ENCODE peak calls at places on chromosomes 6 and 20, in five cellular contexts. One of them, this sample, is unnamed.

GRCh38 chr20:25487306-25487705 is 79.8 kb downstream of the GINS1 start:
- DNase-seq in adrenal gland: no peak
- DNase-seq in transverse colon: no peak
- DNase-seq in astrocyte: no peak
- DNase-seq in NT2/D1: no peak
- DNase-seq in this sample: no peak

GRCh38 chr20:63182425-63182824 is 33.5 kb downstream of the YTHDF1 start:
- DNase-seq in adrenal gland: no peak
- DNase-seq in NT2/D1: no peak
- DNase-seq in astrocyte: no peak
- DNase-seq in transverse colon: no peak
- DNase-seq in this sample: no peak

GRCh38 chr6:86581833-86582232 is 355.5 kb upstream of the HTR1E start:
- DNase-seq in transverse colon: no peak
- DNase-seq in NT2/D1: no peak
- DNase-seq in adrenal gland: no peak
- DNase-seq in astrocyte: no peak
- DNase-seq in this sample: no peak

GRCh38 chr6:13668291-13668928 is 43.2 kb downstream of the RANBP9 start:
- DNase-seq in astrocyte: no peak
- DNase-seq in adrenal gland: no peak
- DNase-seq in transverse colon: no peak
- DNase-seq in NT2/D1: no peak
- DNase-seq in this sample: no peak

GRCh38 chr20:19833395-19833794 is 75.3 kb downstream of the RIN2 start:
- DNase-seq in transverse colon: no peak
- DNase-seq in astrocyte: no peak
- DNase-seq in NT2/D1: no peak
- DNase-seq in adrenal gland: no peak
- DNase-seq in this sample: no peak

GRCh38 chr20:10671221-10671849 is 2.5 kb downstream of the JAG1 start:
- DNase-seq in transverse colon: peak
- DNase-seq in astrocyte: peak
- DNase-seq in adrenal gland: peak
- DNase-seq in NT2/D1: no peak
- DNase-seq in this sample: no peak

GRCh38 chr6:27224729-27225128 is 22.8 kb upstream of the PRSS16 start:
- DNase-seq in astrocyte: no peak
- DNase-seq in transverse colon: no peak
- DNase-seq in NT2/D1: no peak
- DNase-seq in adrenal gland: no peak
- DNase-seq in this sample: no peak

GRCh38 chr6:77650098-77650663 is 2.7 kb upstream of the MEI4 start:
- DNase-seq in astrocyte: no peak
- DNase-seq in adrenal gland: peak
- DNase-seq in transverse colon: peak
- DNase-seq in NT2/D1: peak
- DNase-seq in this sample: no peak

GRCh38 chr20:63782051-63782471 is 42.5 kb downstream of the SLC2A4RG start:
- DNase-seq in astrocyte: no peak
- DNase-seq in transverse colon: no peak
- DNase-seq in adrenal gland: no peak
- DNase-seq in NT2/D1: no peak
- DNase-seq in this sample: peak

GRCh38 chr20:34724172-34724571 is 20.0 kb downstream of the TP53INP2 start:
- DNase-seq in transverse colon: no peak
- DNase-seq in astrocyte: no peak
- DNase-seq in adrenal gland: no peak
- DNase-seq in NT2/D1: no peak
- DNase-seq in this sample: no peak

GRCh38 chr6:155381856-155382690 is 67.8 kb upstream of the TFB1M start:
- DNase-seq in transverse colon: no peak
- DNase-seq in astrocyte: peak
- DNase-seq in adrenal gland: no peak
- DNase-seq in NT2/D1: no peak
- DNase-seq in this sample: no peak

GRCh38 chr20:41361757-41362747 is 4.6 kb downstream of the EMILIN3 start:
- DNase-seq in astrocyte: no peak
- DNase-seq in NT2/D1: no peak
- DNase-seq in transverse colon: no peak
- DNase-seq in adrenal gland: peak
- DNase-seq in this sample: no peak

GRCh38 chr20:44448753-44449546 is 26.7 kb upstream of the TTPAL start:
- DNase-seq in transverse colon: peak
- DNase-seq in NT2/D1: peak
- DNase-seq in astrocyte: no peak
- DNase-seq in adrenal gland: peak
- DNase-seq in this sample: peak

GRCh38 chr20:18326990-18327389 is 38.7 kb downstream of the ZNF133 start:
- DNase-seq in astrocyte: no peak
- DNase-seq in transverse colon: no peak
- DNase-seq in adrenal gland: no peak
- DNase-seq in NT2/D1: no peak
- DNase-seq in this sample: no peak

GRCh38 chr6:161186173-161186769 is 87.6 kb downstream of the AGPAT4 start:
- DNase-seq in NT2/D1: no peak
- DNase-seq in adrenal gland: no peak
- DNase-seq in astrocyte: peak
- DNase-seq in transverse colon: peak
- DNase-seq in this sample: no peak

GRCh38 chr20:58614366-58614765 is 36.7 kb upstream of the STX16 start:
- DNase-seq in NT2/D1: no peak
- DNase-seq in adrenal gland: no peak
- DNase-seq in transverse colon: no peak
- DNase-seq in astrocyte: no peak
- DNase-seq in this sample: no peak

GRCh38 chr6:155861821-155862220 is 406.2 kb upstream of the NOX3 start:
- DNase-seq in adrenal gland: no peak
- DNase-seq in NT2/D1: no peak
- DNase-seq in astrocyte: no peak
- DNase-seq in transverse colon: no peak
- DNase-seq in this sample: no peak

GRCh38 chr6:160462551-160463109 is 114.5 kb downstream of the SLC22A3 start:
- DNase-seq in astrocyte: peak
- DNase-seq in NT2/D1: no peak
- DNase-seq in transverse colon: peak
- DNase-seq in adrenal gland: no peak
- DNase-seq in this sample: peak

GRCh38 chr6:27863962-27864905 is 48.0 kb downstream of the OR2B2 start:
- DNase-seq in astrocyte: no peak
- DNase-seq in adrenal gland: no peak
- DNase-seq in transverse colon: peak
- DNase-seq in NT2/D1: no peak
- DNase-seq in this sample: no peak

GRCh38 chr6:2868637-2869379 is 27.1 kb upstream of the SERPINB1 start:
- DNase-seq in transverse colon: no peak
- DNase-seq in astrocyte: no peak
- DNase-seq in adrenal gland: no peak
- DNase-seq in NT2/D1: no peak
- DNase-seq in this sample: no peak

GRCh38 chr20:4813076-4813838 is 91.5 kb downstream of the PRND start:
- DNase-seq in NT2/D1: no peak
- DNase-seq in adrenal gland: no peak
- DNase-seq in transverse colon: peak
- DNase-seq in astrocyte: no peak
- DNase-seq in this sample: no peak
- H3K4me3 ChIP-seq in NT2/D1: no peak
- H3K4me3 ChIP-seq in adrenal gland: no peak
- H3K4me3 ChIP-seq in transverse colon: no peak
- H3K4me3 ChIP-seq in astrocyte: no peak
- H3K4me3 ChIP-seq in this sample: no peak

GRCh38 chr20:854601-855000 is 21.1 kb downstream of the FAM110A start:
- DNase-seq in transverse colon: no peak
- DNase-seq in astrocyte: no peak
- DNase-seq in NT2/D1: no peak
- DNase-seq in adrenal gland: no peak
- DNase-seq in this sample: no peak

GRCh38 chr20:858011-858410 is 24.5 kb downstream of the FAM110A start:
- DNase-seq in astrocyte: no peak
- DNase-seq in transverse colon: no peak
- DNase-seq in adrenal gland: no peak
- DNase-seq in NT2/D1: no peak
- DNase-seq in this sample: no peak

GRCh38 chr20:853406-853996 is 20.0 kb downstream of the FAM110A start:
- DNase-seq in adrenal gland: no peak
- DNase-seq in astrocyte: no peak
- DNase-seq in transverse colon: no peak
- DNase-seq in NT2/D1: no peak
- DNase-seq in this sample: no peak

GRCh38 chr20:856361-856775 is 22.9 kb downstream of the FAM110A start:
- DNase-seq in adrenal gland: no peak
- DNase-seq in transverse colon: no peak
- DNase-seq in astrocyte: peak
- DNase-seq in NT2/D1: no peak
- DNase-seq in this sample: no peak

DNA sequence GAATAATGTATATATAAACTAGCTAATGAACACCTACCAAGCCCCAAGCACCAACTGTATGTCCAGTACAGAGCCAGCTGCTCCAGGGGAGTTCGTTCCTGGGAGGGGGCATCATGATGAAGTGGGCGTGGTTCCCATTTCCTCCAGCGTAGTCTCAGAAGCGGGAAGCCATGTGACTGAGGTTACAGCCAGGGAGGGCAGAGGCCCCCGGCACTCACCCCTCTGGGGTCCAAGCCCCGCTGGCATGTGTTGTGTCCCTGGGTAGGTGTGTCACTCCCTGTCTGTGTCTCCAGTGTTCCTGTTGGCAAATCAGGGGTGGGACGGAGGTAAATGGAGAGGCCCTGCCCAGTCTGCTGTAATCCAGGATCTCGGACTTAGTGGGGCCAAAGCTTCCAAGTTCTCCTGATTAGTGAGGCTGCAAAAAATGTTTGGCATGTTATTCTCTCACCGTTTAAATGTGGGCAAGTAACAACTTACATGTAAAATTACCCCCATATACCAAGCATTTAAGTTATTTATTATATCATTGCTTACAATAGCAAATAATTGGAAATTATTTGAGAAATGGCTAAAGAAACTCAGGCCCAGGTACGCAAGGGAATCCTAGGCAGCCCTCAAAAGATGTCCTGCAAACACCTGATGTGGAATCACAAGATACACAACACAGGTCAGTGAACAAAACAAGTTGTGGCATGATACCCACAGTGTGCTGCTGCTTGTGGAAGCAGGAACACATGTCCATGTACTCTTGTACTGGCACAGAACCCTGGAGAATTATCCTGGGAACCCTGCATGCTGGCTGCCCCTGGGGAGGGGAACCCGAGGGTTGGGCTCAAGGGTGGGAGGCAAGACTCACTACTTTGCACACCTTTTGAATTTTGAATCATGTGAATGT is 22.2 kb downstream of the FAM110A start:
- DNase-seq in NT2/D1: no peak
- DNase-seq in adrenal gland: no peak
- DNase-seq in astrocyte: peak
- DNase-seq in transverse colon: no peak
- DNase-seq in this sample: no peak
- H3K4me3 ChIP-seq in NT2/D1: no peak
- H3K4me3 ChIP-seq in adrenal gland: no peak
- H3K4me3 ChIP-seq in astrocyte: no peak
- H3K4me3 ChIP-seq in transverse colon: no peak
- H3K4me3 ChIP-seq in this sample: no peak

DNA sequence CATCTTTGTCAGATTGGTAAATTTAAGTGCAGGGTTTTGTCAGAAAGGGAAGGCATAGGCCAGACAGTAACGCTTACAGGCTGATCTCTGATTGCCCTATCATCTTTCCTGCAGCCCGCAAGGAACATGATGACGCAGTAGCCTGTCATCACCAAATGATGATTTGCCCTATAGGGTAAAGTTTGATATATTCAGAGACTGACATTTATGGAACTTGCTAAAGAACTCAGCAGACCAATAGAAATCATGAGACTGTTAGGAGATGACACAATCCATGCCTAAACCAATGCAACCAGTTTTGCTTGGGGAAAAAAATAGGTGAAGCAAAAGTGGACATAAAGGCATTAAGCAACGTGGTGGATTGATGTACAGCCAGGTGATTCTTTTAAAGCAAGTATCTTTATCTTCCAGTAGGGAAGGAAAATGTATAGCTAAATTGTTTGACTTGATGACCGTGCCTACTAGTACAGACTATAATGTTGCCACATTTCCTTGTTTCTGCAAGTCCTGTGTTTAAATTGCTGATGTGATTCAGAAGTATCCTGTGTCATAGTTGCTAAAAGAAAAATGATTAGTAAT is 2.4 kb downstream of the NUS1 start:
- DNase-seq in adrenal gland: no peak
- DNase-seq in astrocyte: peak
- DNase-seq in NT2/D1: no peak
- DNase-seq in transverse colon: no peak
- DNase-seq in this sample: no peak
- H3K4me3 ChIP-seq in adrenal gland: no peak
- H3K4me3 ChIP-seq in astrocyte: peak
- H3K4me3 ChIP-seq in NT2/D1: no peak
- H3K4me3 ChIP-seq in transverse colon: no peak
- H3K4me3 ChIP-seq in this sample: no peak

DNA sequence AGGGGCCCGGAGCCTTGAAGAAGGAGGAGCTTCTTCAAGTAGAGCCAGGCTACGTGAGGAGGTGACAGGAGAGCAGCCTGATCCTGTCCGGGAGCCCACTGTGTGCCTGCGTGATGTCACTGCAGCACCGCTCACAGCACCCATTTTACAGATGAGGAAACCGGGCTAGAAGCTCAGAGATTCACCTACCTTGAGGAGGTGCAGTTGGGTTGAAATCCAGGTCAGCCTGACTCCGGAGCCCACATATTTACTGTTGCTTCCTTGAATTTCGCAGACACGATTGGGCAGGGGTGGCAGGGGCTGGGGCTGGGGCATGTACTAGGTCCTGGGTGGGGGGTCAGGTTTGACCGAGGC is 12.5 kb downstream of the VSTM2L start:
- DNase-seq in adrenal gland: no peak
- DNase-seq in NT2/D1: no peak
- DNase-seq in astrocyte: no peak
- DNase-seq in transverse colon: no peak
- DNase-seq in this sample: no peak
- H3K4me3 ChIP-seq in adrenal gland: peak
- H3K4me3 ChIP-seq in NT2/D1: peak
- H3K4me3 ChIP-seq in astrocyte: no peak
- H3K4me3 ChIP-seq in transverse colon: no peak
- H3K4me3 ChIP-seq in this sample: no peak

DNA sequence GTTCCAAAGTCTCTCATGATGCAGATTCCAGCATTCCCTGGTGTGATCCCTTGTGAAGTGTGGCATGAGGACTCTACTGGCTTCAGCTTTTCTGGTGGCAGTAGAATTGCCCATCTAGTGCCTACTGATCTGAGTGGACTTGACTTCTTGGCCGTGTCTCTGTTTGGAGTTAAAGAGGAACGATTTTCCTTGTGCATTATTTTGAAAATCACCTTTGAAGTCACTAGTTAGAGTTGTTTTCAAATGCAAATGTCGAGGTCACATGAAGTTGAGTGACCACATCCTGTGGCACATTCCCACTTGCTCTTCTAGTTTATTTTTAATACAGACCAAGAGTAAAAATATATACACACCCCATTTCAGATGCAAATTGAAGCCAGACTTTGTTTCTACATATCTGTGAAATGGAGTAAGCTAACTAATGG is 270.7 kb upstream of the TAB2 start:
- DNase-seq in transverse colon: no peak
- DNase-seq in astrocyte: peak
- DNase-seq in adrenal gland: no peak
- DNase-seq in NT2/D1: no peak
- DNase-seq in this sample: no peak
- H3K4me3 ChIP-seq in transverse colon: no peak
- H3K4me3 ChIP-seq in astrocyte: no peak
- H3K4me3 ChIP-seq in adrenal gland: no peak
- H3K4me3 ChIP-seq in NT2/D1: no peak
- H3K4me3 ChIP-seq in this sample: no peak

GRCh38 chr6:82646231-82646615 is 282.6 kb downstream of the TPBG start:
- DNase-seq in adrenal gland: no peak
- DNase-seq in transverse colon: no peak
- DNase-seq in astrocyte: no peak
- DNase-seq in NT2/D1: no peak
- DNase-seq in this sample: no peak
- H3K4me3 ChIP-seq in adrenal gland: no peak
- H3K4me3 ChIP-seq in transverse colon: no peak
- H3K4me3 ChIP-seq in astrocyte: no peak
- H3K4me3 ChIP-seq in NT2/D1: no peak
- H3K4me3 ChIP-seq in this sample: no peak